ENCODE peak calls at places on chromosome 5, in four cellular contexts. One of them, this sample, is unnamed.

GRCh38 chr5:159602434-159602833 is 272.1 kb upstream of the IL12B start:
- DNase-seq in tibial artery: no peak
- DNase-seq in endothelial cell of umbilical vein: no peak
- DNase-seq in esophagus squamous epithelium: no peak
- DNase-seq in this sample: no peak

GRCh38 chr5:151770383-151771258 is 1.1 kb upstream of the G3BP1 start:
- DNase-seq in tibial artery: peak
- DNase-seq in endothelial cell of umbilical vein: peak
- DNase-seq in esophagus squamous epithelium: peak
- DNase-seq in this sample: peak

GRCh38 chr5:179146277-179146676 is 86.1 kb downstream of the ZNF354C start:
- DNase-seq in tibial artery: no peak
- DNase-seq in endothelial cell of umbilical vein: no peak
- DNase-seq in esophagus squamous epithelium: no peak
- DNase-seq in this sample: no peak

GRCh38 chr5:56176155-56176798 is 56.9 kb downstream of the ANKRD55 start:
- DNase-seq in tibial artery: peak
- DNase-seq in endothelial cell of umbilical vein: no peak
- DNase-seq in esophagus squamous epithelium: no peak
- DNase-seq in this sample: no peak

GRCh38 chr5:11324521-11325289 is 563.7 kb upstream of the DAP start:
- DNase-seq in tibial artery: no peak
- DNase-seq in endothelial cell of umbilical vein: no peak
- DNase-seq in esophagus squamous epithelium: no peak
- DNase-seq in this sample: peak

GRCh38 chr5:93281980-93282772 is 298.8 kb downstream of the NR2F1-AS1 start:
- DNase-seq in tibial artery: no peak
- DNase-seq in endothelial cell of umbilical vein: no peak
- DNase-seq in esophagus squamous epithelium: no peak
- DNase-seq in this sample: no peak

GRCh38 chr5:154071799-154072781 is 33.3 kb downstream of the MFAP3 start:
- DNase-seq in tibial artery: peak
- DNase-seq in endothelial cell of umbilical vein: peak
- DNase-seq in esophagus squamous epithelium: peak
- DNase-seq in this sample: peak

GRCh38 chr5:77030097-77031071 is at the start of gene AGGF1:
- DNase-seq in tibial artery: peak
- DNase-seq in endothelial cell of umbilical vein: peak
- DNase-seq in esophagus squamous epithelium: peak
- DNase-seq in this sample: peak

GRCh38 chr5:93158841-93159240 is 422.2 kb downstream of the NR2F1-AS1 start:
- DNase-seq in tibial artery: no peak
- DNase-seq in endothelial cell of umbilical vein: no peak
- DNase-seq in esophagus squamous epithelium: no peak
- DNase-seq in this sample: no peak

GRCh38 chr5:112417931-112418358 is 1.1 kb downstream of the EPB41L4A start:
- DNase-seq in tibial artery: peak
- DNase-seq in endothelial cell of umbilical vein: peak
- DNase-seq in esophagus squamous epithelium: no peak
- DNase-seq in this sample: peak

GRCh38 chr5:80659111-80659510 is 4.3 kb upstream of the DHFR start:
- DNase-seq in tibial artery: no peak
- DNase-seq in endothelial cell of umbilical vein: no peak
- DNase-seq in esophagus squamous epithelium: no peak
- DNase-seq in this sample: no peak

GRCh38 chr5:83972236-83972635 is 251.6 kb upstream of the HAPLN1 start:
- DNase-seq in tibial artery: no peak
- DNase-seq in endothelial cell of umbilical vein: peak
- DNase-seq in esophagus squamous epithelium: no peak
- DNase-seq in this sample: no peak

GRCh38 chr5:122741681-122742080 is 33.2 kb upstream of the SNX2 start:
- DNase-seq in tibial artery: no peak
- DNase-seq in endothelial cell of umbilical vein: no peak
- DNase-seq in esophagus squamous epithelium: no peak
- DNase-seq in this sample: no peak

GRCh38 chr5:2388005-2388361 is 363.5 kb downstream of the IRX2 start:
- DNase-seq in tibial artery: no peak
- DNase-seq in endothelial cell of umbilical vein: no peak
- DNase-seq in esophagus squamous epithelium: no peak
- DNase-seq in this sample: no peak

GRCh38 chr5:132224721-132225120 is 2.9 kb downstream of the P4HA2 start:
- DNase-seq in tibial artery: no peak
- DNase-seq in endothelial cell of umbilical vein: no peak
- DNase-seq in esophagus squamous epithelium: no peak
- DNase-seq in this sample: no peak

GRCh38 chr5:141997358-141998006 is 15.3 kb downstream of the GNPDA1 start:
- DNase-seq in tibial artery: no peak
- DNase-seq in endothelial cell of umbilical vein: no peak
- DNase-seq in esophagus squamous epithelium: no peak
- DNase-seq in this sample: peak

GRCh38 chr5:103271570-103272289 is 13.2 kb downstream of the MACIR start:
- DNase-seq in tibial artery: no peak
- DNase-seq in endothelial cell of umbilical vein: peak
- DNase-seq in esophagus squamous epithelium: no peak
- DNase-seq in this sample: peak

GRCh38 chr5:472076-472655 is 29.2 kb downstream of the EXOC3 start:
- DNase-seq in tibial artery: peak
- DNase-seq in endothelial cell of umbilical vein: peak
- DNase-seq in esophagus squamous epithelium: no peak
- DNase-seq in this sample: peak

GRCh38 chr5:134571703-134572405 is 46.4 kb downstream of the JADE2 start:
- DNase-seq in tibial artery: no peak
- DNase-seq in endothelial cell of umbilical vein: no peak
- DNase-seq in esophagus squamous epithelium: no peak
- DNase-seq in this sample: no peak

GRCh38 chr5:134568761-134569725 is 43.6 kb downstream of the JADE2 start:
- DNase-seq in tibial artery: peak
- DNase-seq in endothelial cell of umbilical vein: peak
- DNase-seq in esophagus squamous epithelium: no peak
- DNase-seq in this sample: peak

GRCh38 chr5:134570365-134570758 is 44.9 kb downstream of the JADE2 start:
- DNase-seq in tibial artery: no peak
- DNase-seq in endothelial cell of umbilical vein: no peak
- DNase-seq in esophagus squamous epithelium: no peak
- DNase-seq in this sample: no peak

GRCh38 chr5:134569758-134570364 is 44.4 kb downstream of the JADE2 start:
- DNase-seq in tibial artery: no peak
- DNase-seq in endothelial cell of umbilical vein: no peak
- DNase-seq in esophagus squamous epithelium: no peak
- DNase-seq in this sample: no peak

DNA sequence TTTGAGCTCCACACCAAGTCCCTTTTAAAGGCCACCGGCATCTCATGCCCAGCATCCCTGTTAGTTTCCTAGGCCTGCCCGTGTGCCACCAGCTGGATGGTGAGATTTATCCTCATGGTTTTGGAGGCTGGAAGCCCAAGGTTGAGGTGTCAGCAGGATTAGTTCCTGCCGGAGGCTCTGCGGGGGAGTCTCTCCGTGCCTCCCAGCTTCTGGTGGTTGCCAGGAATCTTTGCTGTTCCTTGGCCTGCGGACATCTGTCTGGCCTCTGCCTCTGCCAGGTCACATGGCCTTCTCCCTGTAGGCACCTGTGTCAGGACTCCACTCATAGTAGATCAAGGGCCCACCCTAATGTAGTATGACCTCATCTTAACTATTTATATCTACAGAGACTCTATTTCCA is 45.4 kb downstream of the JADE2 start:
- DNase-seq in tibial artery: no peak
- DNase-seq in endothelial cell of umbilical vein: no peak
- DNase-seq in esophagus squamous epithelium: no peak
- DNase-seq in this sample: no peak
- H3K27ac ChIP-seq in tibial artery: peak
- H3K27ac ChIP-seq in endothelial cell of umbilical vein: no peak
- H3K27ac ChIP-seq in esophagus squamous epithelium: no peak
- H3K27ac ChIP-seq in this sample: no peak

DNA sequence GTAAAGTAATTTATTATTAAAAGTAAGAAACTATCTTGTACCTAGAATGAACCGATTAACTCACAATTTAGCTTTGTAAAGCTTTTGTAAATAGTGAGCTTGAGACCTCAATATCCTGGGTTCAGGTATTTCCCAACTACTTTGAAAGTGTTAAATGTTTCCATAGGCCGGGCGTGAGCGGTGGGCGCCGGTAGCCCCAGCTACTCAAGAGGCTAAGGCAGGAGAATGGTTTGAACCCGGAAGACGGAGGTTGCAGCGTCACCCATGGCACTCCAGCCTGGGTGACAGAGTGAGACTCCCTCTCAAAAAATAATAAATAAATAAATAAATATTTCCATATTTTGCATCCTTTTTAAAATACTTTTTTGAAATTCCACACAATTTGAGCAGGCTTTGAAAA is 1.5 kb upstream of the ANKH start:
- DNase-seq in tibial artery: no peak
- DNase-seq in endothelial cell of umbilical vein: no peak
- DNase-seq in esophagus squamous epithelium: no peak
- DNase-seq in this sample: no peak
- H3K4me3 ChIP-seq in tibial artery: peak
- H3K4me3 ChIP-seq in endothelial cell of umbilical vein: no peak
- H3K4me3 ChIP-seq in esophagus squamous epithelium: peak
- H3K4me3 ChIP-seq in this sample: no peak

GRCh38 chr5:158100373-158100902 is 241.5 kb upstream of the CLINT1 start:
- DNase-seq in tibial artery: no peak
- DNase-seq in endothelial cell of umbilical vein: no peak
- DNase-seq in esophagus squamous epithelium: no peak
- DNase-seq in this sample: no peak

DNA sequence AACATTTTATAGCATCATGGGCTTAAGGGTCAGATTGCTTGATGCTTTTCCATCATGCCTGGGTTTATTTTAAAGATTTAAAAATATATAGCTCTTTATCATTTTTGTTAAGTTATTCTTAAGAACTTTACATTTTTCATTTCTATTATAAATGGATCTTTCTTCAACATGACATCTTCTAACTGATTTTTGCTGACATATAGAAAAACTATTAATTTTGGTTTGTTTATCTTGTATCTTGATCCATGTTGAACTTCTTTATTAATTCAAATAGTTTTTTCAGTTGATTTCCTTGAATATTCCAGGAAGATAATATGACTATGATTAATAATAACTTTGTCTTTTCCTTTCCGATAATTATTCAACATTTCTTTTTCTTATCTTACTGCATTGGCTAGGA is 237.9 kb upstream of the CLINT1 start:
- DNase-seq in tibial artery: no peak
- DNase-seq in endothelial cell of umbilical vein: no peak
- DNase-seq in esophagus squamous epithelium: no peak
- DNase-seq in this sample: no peak
- H3K27ac ChIP-seq in tibial artery: no peak
- H3K27ac ChIP-seq in endothelial cell of umbilical vein: no peak
- H3K27ac ChIP-seq in esophagus squamous epithelium: no peak
- H3K27ac ChIP-seq in this sample: no peak

DNA sequence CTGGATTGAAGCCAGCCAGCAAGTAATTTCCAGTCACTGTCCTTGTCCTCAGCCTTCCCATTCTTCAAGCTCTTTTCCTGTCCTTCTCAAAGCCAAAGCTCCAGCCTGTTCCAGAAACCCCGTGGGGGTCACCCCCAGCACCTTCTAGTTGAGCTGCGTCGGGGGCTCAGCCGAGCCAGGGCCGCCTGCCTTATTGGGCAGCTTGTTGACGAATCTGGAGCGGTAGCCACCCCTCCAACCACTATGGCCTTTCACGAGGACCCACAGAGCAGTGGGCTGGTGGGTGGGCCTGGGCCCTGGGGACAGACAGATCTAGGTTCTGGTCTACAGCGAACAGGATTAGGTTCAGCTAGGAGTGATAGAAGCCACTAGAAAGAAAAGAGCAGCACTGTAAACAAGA is 47.3 kb downstream of the TSPAN17 start:
- DNase-seq in tibial artery: no peak
- DNase-seq in endothelial cell of umbilical vein: no peak
- DNase-seq in esophagus squamous epithelium: no peak
- DNase-seq in this sample: no peak
- H3K4me3 ChIP-seq in tibial artery: no peak
- H3K4me3 ChIP-seq in endothelial cell of umbilical vein: no peak
- H3K4me3 ChIP-seq in esophagus squamous epithelium: no peak
- H3K4me3 ChIP-seq in this sample: no peak

DNA sequence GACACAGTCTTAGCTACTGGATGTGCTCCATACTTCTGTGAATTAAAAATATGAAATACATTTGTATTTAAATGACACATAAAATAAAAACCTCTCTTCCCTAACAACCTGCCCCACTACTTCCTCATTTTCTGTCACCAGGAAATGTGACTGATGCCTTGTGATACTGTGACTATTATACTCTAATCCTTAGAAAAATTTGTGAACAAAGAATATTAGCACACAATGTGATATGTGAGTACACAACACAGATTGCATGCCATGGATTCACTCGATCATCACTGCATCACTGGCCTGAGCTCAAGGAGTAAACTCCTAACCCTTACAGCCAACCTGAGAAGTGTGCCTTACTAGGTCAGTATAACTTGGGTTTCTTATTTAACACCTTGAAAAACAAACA is 281.0 kb downstream of the EFNA5 start:
- DNase-seq in tibial artery: no peak
- DNase-seq in endothelial cell of umbilical vein: peak
- DNase-seq in esophagus squamous epithelium: no peak
- DNase-seq in this sample: no peak
- H3K27ac ChIP-seq in tibial artery: no peak
- H3K27ac ChIP-seq in endothelial cell of umbilical vein: peak
- H3K27ac ChIP-seq in esophagus squamous epithelium: peak
- H3K27ac ChIP-seq in this sample: no peak

GRCh38 chr5:177555228-177555627 is 865 bp upstream of the FAM193B start:
- DNase-seq in tibial artery: no peak
- DNase-seq in endothelial cell of umbilical vein: no peak
- DNase-seq in esophagus squamous epithelium: no peak
- DNase-seq in this sample: no peak
- H3K4me3 ChIP-seq in tibial artery: peak
- H3K4me3 ChIP-seq in endothelial cell of umbilical vein: no peak
- H3K4me3 ChIP-seq in esophagus squamous epithelium: no peak
- H3K4me3 ChIP-seq in this sample: peak

GRCh38 chr5:74242516-74242915 is 398.0 kb downstream of the ENC1 start:
- DNase-seq in tibial artery: no peak
- DNase-seq in endothelial cell of umbilical vein: no peak
- DNase-seq in esophagus squamous epithelium: no peak
- DNase-seq in this sample: no peak

GRCh38 chr5:74243634-74244033 is 396.9 kb downstream of the ENC1 start:
- DNase-seq in tibial artery: no peak
- DNase-seq in endothelial cell of umbilical vein: peak
- DNase-seq in esophagus squamous epithelium: no peak
- DNase-seq in this sample: no peak

GRCh38 chr5:74239268-74239667 is 401.3 kb downstream of the ENC1 start:
- DNase-seq in tibial artery: peak
- DNase-seq in endothelial cell of umbilical vein: no peak
- DNase-seq in esophagus squamous epithelium: no peak
- DNase-seq in this sample: no peak

GRCh38 chr5:74241751-74242140 is 398.8 kb downstream of the ENC1 start:
- DNase-seq in tibial artery: no peak
- DNase-seq in endothelial cell of umbilical vein: no peak
- DNase-seq in esophagus squamous epithelium: no peak
- DNase-seq in this sample: no peak

GRCh38 chr5:74240783-74241750 is 399.5 kb downstream of the ENC1 start:
- DNase-seq in tibial artery: no peak
- DNase-seq in endothelial cell of umbilical vein: no peak
- DNase-seq in esophagus squamous epithelium: no peak
- DNase-seq in this sample: peak
- H3K27ac ChIP-seq in tibial artery: no peak
- H3K27ac ChIP-seq in endothelial cell of umbilical vein: no peak
- H3K27ac ChIP-seq in esophagus squamous epithelium: peak
- H3K27ac ChIP-seq in this sample: no peak

This sample was measured in small intestine.